ENCODE peak calls at places on chromosomes 4 and X, in six cellular contexts. O is neural crest cell, S is sigmoid colon, N is GM10248, P is HTR-8/SVneo, Q is kidney tubule cell. I is an unnamed sample.

GRCh38 chr4:123585111-123585510 is 188.5 kb downstream of the SPRY1 start:
- DNase-seq in O (no peak), S (no peak), N (no peak), P (no peak), Q (no peak), I (no peak)

GRCh38 chrX:30027636-30028035 is 187.7 kb upstream of the MAGEB2 start:
- DNase-seq in O (no peak), S (no peak), N (no peak), P (no peak), Q (peak; percentile 9), I (no peak)

GRCh38 chrX:65821721-65822496 is 154.5 kb downstream of the MSN start:
- DNase-seq in O (no peak), S (no peak), N (peak; percentile 14), P (no peak), Q (no peak), I (peak; percentile 0)

GRCh38 chr4:1092026-1092982 is 21.1 kb downstream of the RNF212 start:
- DNase-seq in O (no peak), S (no peak), N (no peak), P (no peak), Q (no peak), I (no peak)

GRCh38 chrX:128698528-128698927 is 646.3 kb upstream of the ACTRT1 start:
- DNase-seq in O (no peak), S (peak; percentile 78), N (no peak), P (no peak), Q (no peak), I (no peak)

GRCh38 chrX:143455045-143455444 is 62.2 kb downstream of the SPANXN3 start:
- DNase-seq in O (no peak), S (no peak), N (no peak), P (no peak), Q (peak; percentile 58), I (no peak)

GRCh38 chr4:123398151-123398802 is 1.7 kb downstream of the SPRY1 start:
- DNase-seq in O (peak; percentile 65), S (peak; percentile 85), N (peak; percentile 75), P (no peak), Q (peak; percentile 78), I (peak; percentile 35)

GRCh38 chr4:182015893-182016292 is 227.3 kb upstream of the TENM3 start:
- DNase-seq in O (no peak), S (no peak), N (peak; percentile 34), P (peak; percentile 48), Q (peak; percentile 47), I (no peak)

GRCh38 chr4:88276952-88277710 is 7.2 kb downstream of the PPM1K start:
- DNase-seq in O (no peak), S (no peak), N (no peak), P (no peak), Q (no peak), I (no peak)

GRCh38 chrX:151815461-151815860 is 80.9 kb downstream of the CNGA2 start:
- DNase-seq in O (no peak), S (no peak), N (no peak), P (no peak), Q (no peak), I (no peak)

GRCh38 chr4:110164251-110164650 is 34.2 kb downstream of the ELOVL6 start:
- DNase-seq in O (no peak), S (no peak), N (no peak), P (no peak), Q (peak; percentile 75), I (no peak)

GRCh38 chrX:113473418-113473817 is 632.8 kb upstream of the AMOT start:
- DNase-seq in O (no peak), S (no peak), N (no peak), P (no peak), Q (no peak), I (no peak)

GRCh38 chrX:130118396-130118795 is 8.1 kb upstream of the ELF4 start:
- DNase-seq in O (no peak), S (no peak), N (no peak), P (no peak), Q (peak; percentile 68), I (no peak)

GRCh38 chr4:4502694-4503311 is 39.0 kb downstream of the STX18 start:
- DNase-seq in O (no peak), S (no peak), N (no peak), P (no peak), Q (no peak), I (no peak)

GRCh38 chr4:107862658-107863057 is 37.9 kb downstream of the SGMS2 start:
- DNase-seq in O (no peak), S (no peak), N (no peak), P (no peak), Q (peak; percentile 99), I (no peak)

GRCh38 chrX:101999644-102000539 is 68.1 kb upstream of the ZMAT1 start:
- DNase-seq in O (no peak), S (no peak), N (no peak), P (no peak), Q (no peak), I (no peak)

GRCh38 chr4:183214912-183215488 is 105.1 kb downstream of the CLDN22 start:
- DNase-seq in O (no peak), S (no peak), N (no peak), P (no peak), Q (no peak), I (no peak)

GRCh38 chrX:96551320-96551872 is 133.2 kb upstream of the DIAPH2 start:
- DNase-seq in O (no peak), S (no peak), N (no peak), P (no peak), Q (no peak), I (no peak)

GRCh38 chrX:23333842-23334535 is 660 bp upstream of the PTCHD1 start:
- DNase-seq in O (no peak), S (peak; percentile 71), N (no peak), P (no peak), Q (no peak), I (no peak)

GRCh38 chrX:110699109-110699508 is 96.5 kb downstream of the CHRDL1 start:
- DNase-seq in O (no peak), S (no peak), N (no peak), P (no peak), Q (peak; percentile 53), I (no peak)

GRCh38 chr4:48629458-48629857 is 139.4 kb downstream of the ZAR1 start:
- DNase-seq in O (no peak), S (no peak), N (no peak), P (no peak), Q (no peak), I (no peak)

GRCh38 chr4:164997941-164998340 is 20.5 kb upstream of the TRIM61 start:
- DNase-seq in O (no peak), S (no peak), N (no peak), P (no peak), Q (no peak), I (no peak)

GRCh38 chr4:78057135-78057599 is at the start of gene FRAS1:
- DNase-seq in O (peak; percentile 56), S (peak; percentile 68), N (peak; percentile 32), P (peak; percentile 3), Q (peak; percentile 65), I (peak; percentile 5)

GRCh38 chr4:168388890-168389289 is 70.3 kb upstream of the DDX60 start:
- DNase-seq in O (no peak), S (no peak), N (no peak), P (no peak), Q (peak; percentile 85), I (no peak)

GRCh38 chr4:101355767-101356702 is 8.7 kb upstream of the PPP3CA start:
- DNase-seq in O (no peak), S (no peak), N (no peak), P (no peak), Q (peak; percentile 88), I (no peak)

GRCh38 chr4:78379040-78379439 is 172.5 kb upstream of the ANXA3 start:
- DNase-seq in O (no peak), S (no peak), N (no peak), P (no peak), Q (peak; percentile 44), I (no peak)

GRCh38 chrX:47358387-47359065 is 11.9 kb upstream of the ZNF157 start:
- DNase-seq in O (no peak), S (no peak), N (no peak), P (no peak), Q (peak; percentile 22), I (no peak)

GRCh38 chr4:7323461-7323871 is 111.3 kb downstream of the PSAPL1 start:
- DNase-seq in O (no peak), S (no peak), N (no peak), P (no peak), Q (no peak), I (no peak)

GRCh38 chr4:157806176-157806575 is 366.6 kb downstream of the GASK1B start:
- DNase-seq in O (no peak), S (no peak), N (no peak), P (no peak), Q (no peak), I (no peak)

GRCh38 chr4:101044766-101045165 is 302.6 kb downstream of the PPP3CA start:
- DNase-seq in O (no peak), S (no peak), N (no peak), P (no peak), Q (no peak), I (no peak)

GRCh38 chrX:37302569-37302968 is 46.6 kb upstream of the PRRG1 start:
- DNase-seq in O (no peak), S (no peak), N (no peak), P (peak; percentile 1), Q (peak; percentile 54), I (no peak)